ENCODE peak calls at places on chromosomes 13 and 19, in nine cellular contexts. Q is iris pigment epithelial cell; C is BE2C; Y is Caki2; R is NCI-H2029 treated with DMSO at 0.1 percent for 48 hours; U is M059J; I is activated naive CD8-positive, alpha-beta T cell treated with anti-CD3 and anti-CD28 coated beads for 36 hours; D is CD8-positive, alpha-beta memory T cell; E is activated CD4-positive, alpha-beta T cell treated with anti-CD3 and anti-CD28 coated beads, Interleukin-2, amount 10 ng/mL, durations not matched to agents 7 days and 5 days. S is an unnamed sample.

GRCh38 chr13:111216166-111216960 is 101.3 kb downstream of the ARHGEF7 start:
- DNase-seq in U (peak; percentile 12), Q (no peak), I (peak; percentile 47), R (peak; percentile 47), D (no peak), Y (peak; percentile 21), C (peak; percentile 60), E (peak; percentile 46), S (peak; percentile 50)

GRCh38 chr13:48640767-48641166 is 13.0 kb upstream of the CYSLTR2 start:
- DNase-seq in E (no peak), I (no peak), Q (no peak), D (no peak), U (no peak), R (no peak), Y (no peak), C (no peak), S (no peak)

GRCh38 chr19:14089662-14090508 is 666 bp downstream of the SAMD1 start:
- DNase-seq in C (peak; percentile 74), U (peak; percentile 59), R (no peak), D (peak; percentile 31), E (peak; percentile 41), I (peak; percentile 66), Y (peak; percentile 48), Q (peak; percentile 86), S (peak; percentile 65)

GRCh38 chr13:77729502-77730221 is 32.2 kb downstream of the SLAIN1 start:
- DNase-seq in R (no peak), E (peak; percentile 51), Y (no peak), Q (no peak), D (no peak), U (no peak), C (no peak), I (peak; percentile 44), S (no peak)

GRCh38 chr19:50480281-50481111 is 3.8 kb upstream of the GARIN5A start:
- DNase-seq in C (no peak), I (no peak), Y (no peak), R (no peak), D (no peak), E (no peak), U (no peak), Q (no peak), S (no peak)

GRCh38 chr13:110015253-110015652 is 228.9 kb upstream of the IRS2 start:
- DNase-seq in Q (peak; percentile 74), U (peak; percentile 83), E (no peak), C (no peak), D (no peak), R (peak; percentile 93), Y (no peak), I (no peak), S (peak; percentile 25)

GRCh38 chr19:13797870-13798269 is 2.6 kb downstream of the ZSWIM4 start:
- DNase-seq in U (peak; percentile 93), E (no peak), Q (peak; percentile 91), C (no peak), D (no peak), Y (peak; percentile 68), R (no peak), I (no peak), S (peak; percentile 85)

GRCh38 chr13:94252209-94252608 is 227.3 kb downstream of the DCT start:
- DNase-seq in R (no peak), E (no peak), U (no peak), C (no peak), Q (peak; percentile 32), Y (no peak), D (no peak), I (no peak), S (no peak)

GRCh38 chr13:98199480-98199879 is 22.4 kb upstream of the RNF113B start:
- DNase-seq in E (no peak), U (no peak), I (no peak), R (no peak), Y (no peak), D (no peak), C (no peak), Q (peak; percentile 46), S (peak; percentile 41)

GRCh38 chr13:112891477-112892401 is 77.3 kb upstream of the MCF2L start:
- DNase-seq in D (no peak), U (no peak), Q (no peak), R (no peak), I (no peak), C (no peak), E (no peak), Y (no peak), S (no peak)

GRCh38 chr13:56314755-56315154 is 826.0 kb upstream of the PRR20A start:
- DNase-seq in D (no peak), Q (no peak), E (no peak), C (no peak), Y (no peak), R (no peak), I (no peak), U (no peak), S (no peak)

S was measured in EH.